ENCODE peak calls at places on chromosomes 4 and X, in six cellular contexts. G, Z, C, Y, N and L are unnamed samples.

GRCh38 chr4:3486556-3487270 is 23.6 kb downstream of the DOK7 start:
- DNase-seq in G (no peak), Z (no peak), C (no peak), Y (no peak), N (no peak), L (no peak)

GRCh38 chr4:94519925-94520789 is 68.4 kb downstream of the PDLIM5 start:
- DNase-seq in G (no peak), Z (no peak), C (no peak), Y (no peak), N (no peak), L (no peak)

GRCh38 chr4:109334129-109334528 is 31.7 kb upstream of the COL25A1 start:
- DNase-seq in G (no peak), Z (no peak), C (no peak), Y (no peak), N (no peak), L (no peak)

GRCh38 chr4:185826381-185826780 is 14.4 kb upstream of the SORBS2 start:
- DNase-seq in G (no peak), Z (no peak), C (no peak), Y (no peak), N (no peak), L (no peak)

GRCh38 chr4:87032884-87033533 is 98.2 kb downstream of the AFF1 start:
- DNase-seq in G (no peak), Z (peak; percentile 83), C (no peak), Y (no peak), N (no peak), L (no peak)

GRCh38 chr4:99715286-99715685 is 57.7 kb upstream of the C4orf54 start:
- DNase-seq in G (no peak), Z (no peak), C (no peak), Y (no peak), N (no peak), L (no peak)

GRCh38 chrX:38061335-38061734 is 55.0 kb downstream of the SYTL5 start:
- DNase-seq in G (no peak), Z (peak; percentile 44), C (no peak), Y (peak; percentile 2), N (no peak), L (no peak)

GRCh38 chr4:57442834-57443291 is 332.7 kb upstream of the IGFBP7 start:
- DNase-seq in G (peak; percentile 44), Z (peak; percentile 13), C (peak; percentile 39), Y (peak; percentile 35), N (no peak), L (no peak)

GRCh38 chr4:140092094-140092820 is 61.7 kb downstream of the MAML3 start:
- DNase-seq in G (peak; percentile 7), Z (no peak), C (no peak), Y (peak; percentile 53), N (no peak), L (no peak)

GRCh38 chr4:39502034-39502658 is 25.1 kb downstream of the UGDH start:
- DNase-seq in G (no peak), Z (peak; percentile 87), C (no peak), Y (no peak), N (no peak), L (no peak)

GRCh38 chr4:37438880-37439279 is 194.3 kb downstream of the NWD2 start:
- DNase-seq in G (no peak), Z (no peak), C (no peak), Y (no peak), N (no peak), L (no peak)

GRCh38 chr4:98994474-98995182 is 893 bp upstream of the METAP1 start:
- DNase-seq in G (no peak), Z (peak; percentile 8), C (no peak), Y (peak; percentile 1), N (no peak), L (no peak)

GRCh38 chrX:13194291-13195103 is 125.4 kb downstream of the ATXN3L start:
- DNase-seq in G (no peak), Z (no peak), C (no peak), Y (peak; percentile 35), N (no peak), L (peak; percentile 28)

GRCh38 chr4:117400039-117400835 is 314.9 kb upstream of the TRAM1L1 start:
- DNase-seq in G (no peak), Z (peak; percentile 77), C (no peak), Y (peak; percentile 16), N (no peak), L (peak; percentile 76)

GRCh38 chr4:75745192-75745591 is 20.8 kb downstream of the USO1 start:
- DNase-seq in G (no peak), Z (peak; percentile 85), C (no peak), Y (peak; percentile 18), N (no peak), L (no peak)

GRCh38 chr4:37805091-37805490 is 21.4 kb upstream of the PGM2 start:
- DNase-seq in G (no peak), Z (no peak), C (no peak), Y (no peak), N (no peak), L (no peak)

GRCh38 chrX:96480081-96480480 is 204.6 kb upstream of the DIAPH2 start:
- DNase-seq in G (no peak), Z (peak; percentile 79), C (no peak), Y (peak; percentile 45), N (no peak), L (no peak)

GRCh38 chr4:3276961-3277360 is 15.9 kb upstream of the RGS12 start:
- DNase-seq in G (no peak), Z (peak; percentile 75), C (no peak), Y (no peak), N (no peak), L (no peak)

GRCh38 chr4:7867191-7867590 is 72.5 kb downstream of the AFAP1 start:
- DNase-seq in G (no peak), Z (no peak), C (no peak), Y (no peak), N (no peak), L (no peak)

GRCh38 chr4:1035510-1035909 is 24.1 kb downstream of the FGFRL1 start:
- DNase-seq in G (peak; percentile 69), Z (no peak), C (no peak), Y (no peak), N (no peak), L (no peak)

GRCh38 chr4:89249313-89249712 is 58.3 kb downstream of the GPRIN3 start:
- DNase-seq in G (no peak), Z (no peak), C (no peak), Y (no peak), N (no peak), L (no peak)

GRCh38 chr4:121191351-121191750 is 27.2 kb upstream of the TNIP3 start:
- DNase-seq in G (no peak), Z (no peak), C (no peak), Y (no peak), N (no peak), L (no peak)

GRCh38 chr4:3291411-3291968 is 1.3 kb upstream of the RGS12 start:
- DNase-seq in G (peak; percentile 35), Z (no peak), C (no peak), Y (no peak), N (peak; percentile 68), L (no peak)

GRCh38 chr4:187235456-187236170 is 512.0 kb upstream of the FAT1 start:
- DNase-seq in G (no peak), Z (no peak), C (no peak), Y (peak; percentile 2), N (no peak), L (no peak)

GRCh38 chr4:20254517-20255250 is 3.0 kb downstream of the SLIT2 start:
- DNase-seq in G (no peak), Z (peak; percentile 39), C (peak; percentile 28), Y (no peak), N (peak; percentile 57), L (no peak)

GRCh38 chr4:170398228-170398627 is 308.5 kb upstream of the AADAT start:
- DNase-seq in G (no peak), Z (no peak), C (no peak), Y (no peak), N (no peak), L (no peak)

GRCh38 chrX:1465261-1466231 is 12.8 kb upstream of the ASMTL start:
- DNase-seq in G (no peak), Z (no peak), C (peak; percentile 7), Y (no peak), N (no peak), L (no peak)

GRCh38 chrX:40065291-40066046 is 32.3 kb downstream of the BCOR start:
- DNase-seq in G (no peak), Z (no peak), C (no peak), Y (no peak), N (peak; percentile 51), L (no peak)

GRCh38 chrX:154486396-154487207 is at the start of gene UBL4A:
- DNase-seq in G (peak; percentile 78), Z (peak; percentile 11), C (peak; percentile 60), Y (peak; percentile 33), N (peak; percentile 72), L (no peak)

GRCh38 chr4:120156115-120156718 is 89.6 kb upstream of the MAD2L1 start:
- DNase-seq in G (peak; percentile 43), Z (peak; percentile 80), C (peak; percentile 19), Y (peak; percentile 79), N (no peak), L (peak; percentile 56)

GRCh38 chr4:171281359-171281758 is 531.8 kb upstream of the GALNTL6 start:
- DNase-seq in G (no peak), Z (no peak), C (no peak), Y (no peak), N (no peak), L (no peak)

GRCh38 chrX:20101927-20102581 is 14.7 kb downstream of the MAP7D2 start:
- DNase-seq in G (no peak), Z (no peak), C (no peak), Y (no peak), N (no peak), L (no peak)

GRCh38 chr4:39924014-39924413 is 53.7 kb downstream of the PDS5A start:
- DNase-seq in G (no peak), Z (no peak), C (no peak), Y (no peak), N (no peak), L (no peak)

GRCh38 chr4:125085-125820 is 952 bp downstream of the ZNF718 start:
- DNase-seq in G (peak; percentile 67), Z (peak; percentile 17), C (no peak), Y (peak; percentile 38), N (peak; percentile 50), L (peak; percentile 1)

GRCh38 chr4:98643760-98644159 is 14.7 kb downstream of the TSPAN5 start:
- DNase-seq in G (no peak), Z (no peak), C (no peak), Y (no peak), N (no peak), L (no peak)

GRCh38 chr4:187770345-187770744 is 225.2 kb upstream of the ZFP42 start:
- DNase-seq in G (no peak), Z (no peak), C (no peak), Y (peak; percentile 4), N (no peak), L (no peak)

GRCh38 chr4:122710434-122711308 is 21.8 kb upstream of the BBS12 start:
- DNase-seq in G (peak; percentile 25), Z (peak; percentile 44), C (no peak), Y (no peak), N (no peak), L (no peak)